ENCODE peak calls at places on chromosomes 4 and X, in six cellular contexts. B, K, L, U, I and E are unnamed samples.

GRCh38 chr4:159444668-159445067 is 341.8 kb downstream of the RAPGEF2 start:
- DNase-seq in U (peak; percentile 47), K (no peak), L (no peak), B (no peak), I (no peak), E (peak; percentile 41)

GRCh38 chr4:182144621-182145359 is 98.4 kb upstream of the TENM3 start:
- DNase-seq in I (no peak), U (no peak), B (no peak), K (peak; percentile 47), L (peak; percentile 5), E (no peak)

GRCh38 chr4:139526928-139527327 is 29.1 kb downstream of the SETD7 start:
- DNase-seq in L (no peak), K (no peak), I (no peak), B (no peak), U (no peak), E (no peak)

GRCh38 chr4:99950913-99951254 is 809 bp upstream of the H2AZ1 start:
- DNase-seq in B (no peak), K (no peak), L (no peak), I (no peak), U (no peak), E (no peak)

GRCh38 chrX:43267652-43268051 is 388.4 kb upstream of the MAOA start:
- DNase-seq in B (no peak), U (no peak), I (no peak), L (no peak), K (no peak), E (no peak)

GRCh38 chr4:31918891-31919290 is 1198.7 kb downstream of the PCDH7 start:
- DNase-seq in I (no peak), B (no peak), K (no peak), L (no peak), U (peak; percentile 30), E (peak; percentile 3)

GRCh38 chrX:47316276-47317025 is 53.9 kb upstream of the ZNF157 start:
- DNase-seq in L (no peak), K (peak; percentile 7), I (no peak), U (no peak), B (no peak), E (no peak)

GRCh38 chr4:145619639-145619996 is 433 bp downstream of the MMAA start:
- DNase-seq in L (peak; percentile 1), U (peak; percentile 51), K (peak; percentile 16), B (peak; percentile 64), I (peak; percentile 13), E (peak; percentile 60)

GRCh38 chr4:25859429-25860148 is 3.2 kb downstream of the SEL1L3 start:
- DNase-seq in U (no peak), K (no peak), B (no peak), I (no peak), L (no peak), E (no peak)

GRCh38 chrX:134173541-134174272 is 63.3 kb upstream of the CCDC160 start:
- DNase-seq in U (no peak), K (peak; percentile 19), I (no peak), B (peak; percentile 10), L (no peak), E (no peak)

GRCh38 chr4:110609044-110609750 is 13.7 kb downstream of the PITX2 start:
- DNase-seq in L (no peak), U (no peak), I (no peak), B (no peak), K (no peak), E (no peak)

GRCh38 chrX:119105826-119106225 is 21.8 kb downstream of the KIAA1210 start:
- DNase-seq in I (no peak), L (no peak), K (no peak), U (peak; percentile 56), B (no peak), E (no peak)

GRCh38 chr4:182238355-182238931 is 4.8 kb upstream of the TENM3 start:
- DNase-seq in B (no peak), L (no peak), I (no peak), U (no peak), K (no peak), E (no peak)

GRCh38 chr4:176189891-176190795 is 5.2 kb downstream of the SPATA4 start:
- DNase-seq in I (no peak), B (no peak), L (no peak), U (peak; percentile 63), K (no peak), E (no peak)

GRCh38 chr4:121950212-121950679 is 1.6 kb downstream of the TRPC3 start:
- DNase-seq in B (peak; percentile 95), U (peak; percentile 60), K (peak; percentile 96), I (peak; percentile 55), L (peak; percentile 0), E (no peak)

GRCh38 chrX:137025930-137026329 is 7.9 kb downstream of the GPR101 start:
- DNase-seq in I (no peak), B (no peak), U (no peak), K (no peak), L (no peak), E (no peak)

GRCh38 chr4:69881173-69881773 is 21.3 kb upstream of the SULT1E1 start:
- DNase-seq in K (no peak), I (no peak), U (peak; percentile 48), L (no peak), B (peak; percentile 6), E (peak; percentile 77)

GRCh38 chr4:80266267-80266901 is at the start of gene FGF5:
- DNase-seq in K (peak; percentile 41), B (peak; percentile 24), L (no peak), I (no peak), U (peak; percentile 92), E (no peak)

GRCh38 chr4:104896623-104897296 is 249.9 kb upstream of the TET2 start:
- DNase-seq in B (no peak), L (peak; percentile 21), K (no peak), U (no peak), I (no peak), E (no peak)

GRCh38 chr4:178778500-178778899 is 1336.3 kb upstream of the AGA start:
- DNase-seq in K (no peak), L (no peak), B (no peak), I (no peak), U (no peak), E (no peak)

GRCh38 chr4:167111622-167112021 is 122.7 kb downstream of the SPOCK3 start:
- DNase-seq in U (no peak), L (no peak), B (no peak), K (no peak), I (no peak), E (no peak)

GRCh38 chrX:68175569-68175968 is 257.7 kb downstream of the OPHN1 start:
- DNase-seq in B (no peak), I (no peak), K (no peak), L (no peak), U (peak; percentile 64), E (peak; percentile 52)

GRCh38 chr4:25843340-25844097 is 19.3 kb downstream of the SEL1L3 start:
- DNase-seq in I (no peak), K (no peak), B (no peak), U (no peak), L (no peak), E (peak; percentile 14)

GRCh38 chr4:41734366-41734765 is 14.2 kb downstream of the PHOX2B start:
- DNase-seq in B (no peak), K (no peak), I (no peak), L (no peak), U (no peak), E (peak; percentile 24)

GRCh38 chrX:74613350-74614192 is 853 bp downstream of the RLIM start:
- DNase-seq in I (no peak), K (no peak), U (peak; percentile 39), L (peak; percentile 12), B (no peak), E (peak; percentile 76)

GRCh38 chr4:143433231-143433630 is 80.3 kb upstream of the SMARCA5 start:
- DNase-seq in B (no peak), K (no peak), L (no peak), I (no peak), U (no peak), E (no peak)

GRCh38 chrX:125205084-125205917 is 114.4 kb upstream of the TEX13C start:
- DNase-seq in K (peak; percentile 63), I (no peak), U (peak; percentile 6), B (peak; percentile 8), L (no peak), E (no peak)

GRCh38 chr4:68316193-68316969 is 33.5 kb downstream of the YTHDC1 start:
- DNase-seq in B (no peak), L (no peak), K (no peak), U (no peak), I (no peak), E (no peak)

GRCh38 chrX:18997916-18998315 is 14.0 kb upstream of the PHKA2 start:
- DNase-seq in I (no peak), L (no peak), B (no peak), U (peak; percentile 38), K (no peak), E (no peak)

GRCh38 chr4:186948361-186949291 is 225.0 kb upstream of the FAT1 start:
- DNase-seq in L (no peak), I (no peak), K (peak; percentile 66), B (no peak), U (peak; percentile 45), E (peak; percentile 24)

GRCh38 chr4:133178960-133179359 is 29.9 kb downstream of the PCDH10 start:
- DNase-seq in L (no peak), K (no peak), U (no peak), I (no peak), B (no peak), E (no peak)

GRCh38 chr4:128811571-128812359 is 2.3 kb downstream of the JADE1 start:
- DNase-seq in B (peak; percentile 85), K (peak; percentile 85), I (peak; percentile 64), U (peak; percentile 94), L (peak; percentile 60), E (peak; percentile 82)

GRCh38 chr4:6526171-6526570 is 48.8 kb upstream of the MAN2B2 start:
- DNase-seq in L (no peak), B (no peak), I (no peak), U (no peak), K (no peak), E (no peak)

GRCh38 chr4:157014621-157015591 is 43.3 kb upstream of the PDGFC start:
- DNase-seq in I (no peak), K (no peak), U (peak; percentile 85), L (no peak), B (no peak), E (peak; percentile 64)

GRCh38 chr4:75708218-75708691 is 16.1 kb upstream of the USO1 start:
- DNase-seq in I (no peak), L (no peak), K (peak; percentile 21), U (no peak), B (peak; percentile 33), E (no peak)